ENCODE peak calls at places on chromosomes 1 and 21, in ten cellular contexts. K is uterus, L is NT2/D1, Q is HCT116, O is heart right ventricle, C is mammary epithelial cell, J is neural progenitor cell, X is endodermal cell, P is A673, I is spleen. Y is an unnamed sample. For H3K4me1, the result is how much of the 10 kb centered on the place peaks cover.

GRCh38 chr1:38138498-38139233 is 92.1 kb upstream of the POU3F1 start:
- DNase-seq in X (peak), Q (peak), K (peak), I (no peak), P (peak), O (peak), C (peak), J (peak), L (no peak), Y (no peak)

GRCh38 chr1:2046953-2047748 is 3.1 kb upstream of the PRKCZ start:
- DNase-seq in Q (no peak), C (no peak), X (peak), I (no peak), L (no peak), P (no peak), J (peak), K (no peak), O (no peak), Y (no peak)

GRCh38 chr1:222914861-222915632 is 100.2 kb downstream of the DISP1 start:
- DNase-seq in O (no peak), X (no peak), P (no peak), K (no peak), Q (no peak), L (no peak), C (no peak), I (no peak), J (no peak), Y (no peak)

GRCh38 chr1:172375227-172375631 is 45.3 kb upstream of the C1orf105 start:
- DNase-seq in K (no peak), O (no peak), J (no peak), X (no peak), P (no peak), C (no peak), Q (no peak), L (no peak), I (no peak), Y (no peak)

GRCh38 chr1:81582467-81582986 is 218.2 kb upstream of the ADGRL2 start:
- DNase-seq in K (no peak), C (peak), P (no peak), Q (no peak), I (no peak), X (no peak), L (no peak), J (no peak), O (no peak), Y (no peak)

GRCh38 chr1:209651148-209651547 is 1.1 kb downstream of the LAMB3 start:
- DNase-seq in K (no peak), C (peak), L (peak), X (peak), I (peak), P (no peak), O (peak), J (no peak), Q (peak), Y (no peak)

GRCh38 chr1:185300152-185300551 is 16.9 kb downstream of the IVNS1ABP start:
- DNase-seq in I (no peak), O (no peak), P (no peak), C (no peak), Q (no peak), K (no peak), J (no peak), X (no peak), L (no peak), Y (no peak)

GRCh38 chr21:43307677-43308070 is 119.3 kb downstream of the SIK1 start:
- DNase-seq in Q (no peak), J (no peak), X (no peak), L (no peak), O (no peak), C (no peak), K (no peak), I (no peak), P (no peak), Y (no peak)

GRCh38 chr1:35047188-35047858 is 15.6 kb upstream of the ZMYM6 start:
- DNase-seq in O (no peak), P (peak), C (peak), K (no peak), I (no peak), L (no peak), X (no peak), Q (no peak), J (no peak), Y (no peak)

GRCh38 chr1:38022810-38023209 is 10.3 kb downstream of the UTP11 start:
- DNase-seq in X (no peak), L (no peak), I (no peak), C (no peak), J (no peak), K (no peak), O (no peak), P (no peak), Q (no peak), Y (no peak)

GRCh38 chr21:25878334-25878733 is 143.6 kb downstream of the GABPA start:
- DNase-seq in I (no peak), X (no peak), J (no peak), K (no peak), O (no peak), Q (no peak), L (no peak), P (no peak), C (peak), Y (no peak)

GRCh38 chr1:193519922-193520321 is 333.5 kb upstream of the B3GALT2 start:
- DNase-seq in J (peak), L (no peak), P (no peak), Q (no peak), K (no peak), X (peak), O (no peak), C (no peak), I (no peak), Y (no peak)

GRCh38 chr1:87834941-87835340 is 506.3 kb downstream of the LMO4 start:
- DNase-seq in K (no peak), L (no peak), I (no peak), X (no peak), O (no peak), C (peak), Q (no peak), J (no peak), P (no peak), Y (no peak)

GRCh38 chr1:31666290-31666963 is 21.8 kb upstream of the PEF1 start:
- DNase-seq in X (peak), I (no peak), Q (no peak), C (peak), J (no peak), P (peak), K (no peak), O (peak), L (no peak), Y (no peak)

GRCh38 chr1:31562707-31563360 is 13.5 kb upstream of the TINAGL1 start:
- DNase-seq in Q (peak), L (no peak), I (no peak), O (no peak), C (peak), K (no peak), J (no peak), P (no peak), X (peak), Y (no peak)

GRCh38 chr1:225878282-225878681 is 3.9 kb downstream of the TMEM63A start:
- DNase-seq in I (peak), X (no peak), O (no peak), P (no peak), J (no peak), C (no peak), L (no peak), Q (no peak), K (no peak), Y (no peak)

GRCh38 chr1:89990976-89991831 is 3.7 kb upstream of the ZNF326 start:
- DNase-seq in O (no peak), K (no peak), P (peak), I (no peak), C (peak), Q (no peak), J (no peak), L (no peak), X (no peak), Y (no peak)

GRCh38 chr21:44024895-44025353 is 12.8 kb downstream of the TRAPPC10 start:
- DNase-seq in K (peak), P (no peak), L (no peak), I (no peak), X (peak), C (peak), O (peak), Q (no peak), J (peak), Y (no peak)

GRCh38 chr21:33856893-33857527 is 58.6 kb downstream of the ATP5PO start:
- DNase-seq in O (no peak), L (no peak), X (no peak), J (no peak), C (no peak), Q (no peak), I (no peak), P (no peak), K (no peak), Y (no peak)

GRCh38 chr1:155934933-155935590 is 849 bp upstream of the KHDC4 start:
- DNase-seq in C (no peak), Q (no peak), K (no peak), O (no peak), P (peak), X (peak), L (no peak), J (no peak), I (no peak), Y (no peak)

GRCh38 chr1:183025782-183026774 is 2.9 kb downstream of the LAMC1 start:
- DNase-seq in I (no peak), C (peak), P (peak), Q (no peak), O (no peak), X (no peak), J (no peak), K (no peak), L (no peak), Y (no peak)

GRCh38 chr1:69569983-69570755 is 2.4 kb downstream of the LRRC7 start:
- DNase-seq in Q (no peak), C (no peak), K (no peak), P (no peak), L (no peak), O (no peak), X (peak), I (no peak), J (peak), Y (no peak)

GRCh38 chr1:4594286-4594991 is 60.0 kb upstream of the AJAP1 start:
- DNase-seq in P (no peak), O (no peak), Q (no peak), X (peak), I (no peak), J (no peak), K (no peak), C (no peak), L (no peak), Y (no peak)

GRCh38 chr21:23639726-23640125 is 1967.6 kb downstream of the MRPL39 start:
- DNase-seq in X (no peak), Q (no peak), P (no peak), I (no peak), L (no peak), C (no peak), O (no peak), K (no peak), J (no peak), Y (no peak)

GRCh38 chr1:155932085-155932484 is 2.1 kb downstream of the KHDC4 start:
- DNase-seq in I (no peak), Q (no peak), P (no peak), K (no peak), C (peak), J (no peak), L (no peak), X (no peak), O (no peak), Y (no peak)

GRCh38 chr1:34696230-34696629 is 58.6 kb upstream of the GJB5 start:
- DNase-seq in C (peak), J (no peak), X (no peak), P (no peak), I (no peak), L (no peak), K (no peak), O (no peak), Q (peak), Y (no peak)

GRCh38 chr1:152141971-152142584 is 16.9 kb downstream of the RPTN start:
- DNase-seq in K (no peak), Q (peak), O (peak), X (peak), P (peak), J (peak), L (peak), C (peak), I (no peak), Y (no peak)

GRCh38 chr1:54926955-54927354 is 40.0 kb upstream of the DHCR24 start:
- DNase-seq in Q (no peak), C (no peak), J (no peak), P (no peak), K (no peak), I (no peak), O (no peak), L (no peak), X (no peak), Y (no peak)

GRCh38 chr1:212261361-212261929 is 23.8 kb upstream of the PPP2R5A start:
- DNase-seq in C (no peak), P (no peak), Q (no peak), O (no peak), X (peak), J (no peak), L (peak), K (no peak), I (no peak), Y (no peak)

GRCh38 chr1:91555821-91556531 is 55.3 kb downstream of the CDC7 start:
- DNase-seq in L (no peak), C (peak), J (no peak), Q (no peak), X (no peak), I (no peak), O (no peak), K (no peak), P (no peak), Y (peak)

GRCh38 chr1:226365166-226365565 is 42.7 kb downstream of the PARP1 start:
- DNase-seq in I (no peak), L (no peak), P (no peak), C (no peak), K (no peak), Q (no peak), J (no peak), X (no peak), O (no peak), Y (no peak)

GRCh38 chr21:38349111-38349746 is 92.4 kb downstream of the KCNJ15 start:
- DNase-seq in P (no peak), X (peak), I (no peak), J (no peak), C (no peak), O (no peak), K (no peak), Q (no peak), L (no peak), Y (no peak)

GRCh38 chr1:109354940-109355339 is 42.8 kb downstream of the SORT1 start:
- DNase-seq in Q (no peak), J (no peak), O (no peak), X (no peak), L (no peak), K (no peak), C (no peak), I (no peak), P (no peak), Y (no peak)

GRCh38 chr1:109350650-109351049 is 43.8 kb upstream of the MYBPHL start:
- DNase-seq in J (no peak), O (no peak), I (no peak), X (no peak), C (no peak), K (no peak), L (no peak), Q (no peak), P (no peak), Y (no peak)

GRCh38 chr1:109347511-109347910 is 40.7 kb upstream of the MYBPHL start:
- DNase-seq in L (no peak), O (no peak), Q (no peak), P (no peak), C (no peak), X (no peak), I (no peak), K (no peak), J (no peak), Y (no peak)

GRCh38 chr1:109350182-109350581 is 43.4 kb upstream of the MYBPHL start:
- DNase-seq in L (no peak), X (no peak), K (no peak), Q (no peak), O (no peak), P (no peak), C (no peak), J (peak), I (no peak), Y (no peak)

GRCh38 chr1:109351457-109351856 is 44.6 kb upstream of the MYBPHL start:
- DNase-seq in K (no peak), L (no peak), Q (no peak), X (no peak), P (no peak), C (no peak), I (no peak), J (no peak), O (no peak), Y (no peak)
- H3K4me1 ChIP-seq in K (under half), L (under half), Q (under half), X (under half), P (under half), C (under half), I (under half), J (under half), O (under half), Y (under half)

GRCh38 chr1:119068427-119068826 is 72.0 kb downstream of the WARS2 start:
- DNase-seq in Q (no peak), O (no peak), K (no peak), L (no peak), P (no peak), C (no peak), I (no peak), J (no peak), X (no peak), Y (no peak)
- H3K4me1 ChIP-seq in Q (under half), O (under half), K (under half), L (under half), P (under half), C (under half), I (under half), J (under half), X (under half), Y (under half)

DNA sequence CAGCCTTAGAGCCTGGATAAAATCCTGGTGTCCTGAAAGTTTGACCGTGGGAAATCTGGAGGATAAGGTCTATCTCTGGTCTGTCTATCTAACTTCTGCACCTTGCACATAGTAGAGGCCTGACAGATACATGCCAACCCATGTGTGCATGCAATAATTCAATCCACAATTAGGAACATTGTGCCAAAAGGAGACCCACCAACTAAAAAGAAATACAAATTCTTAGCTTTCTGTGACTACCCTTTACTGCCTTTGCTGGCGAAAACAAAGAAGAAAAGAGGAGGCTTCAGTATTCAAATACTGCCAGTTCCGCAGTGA is 381 bp upstream of the KLHL20 start:
- DNase-seq in O (no peak), P (no peak), Q (no peak), C (no peak), J (no peak), L (no peak), I (no peak), K (no peak), X (no peak), Y (no peak)
- H3K4me1 ChIP-seq in O (under half), P (under half), Q (under half), C (under half), J (under half), L (under half), I (under half), K (under half), X (under half), Y (under half)

DNA sequence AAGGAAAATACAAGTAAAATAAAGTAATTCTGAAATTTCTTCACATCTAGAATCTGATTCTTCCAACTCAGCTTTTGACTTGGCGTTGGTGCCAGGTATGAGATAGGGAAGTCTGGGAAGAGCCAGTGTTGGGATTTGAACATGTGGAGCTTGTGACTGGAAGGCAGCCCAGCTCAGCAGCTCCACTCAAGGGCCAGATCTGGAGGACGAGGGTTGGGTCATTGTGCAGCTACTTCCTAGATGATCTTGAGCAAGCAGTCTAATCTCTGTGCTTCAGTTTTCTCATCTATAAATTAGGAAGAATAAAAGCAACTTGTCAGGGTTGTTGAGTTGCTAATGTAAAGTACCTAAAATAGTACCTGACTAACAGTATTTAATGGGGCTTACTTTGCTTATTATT is 5.0 kb downstream of the ADARB1 start:
- DNase-seq in C (no peak), I (no peak), Q (no peak), P (no peak), O (no peak), J (no peak), L (no peak), K (no peak), X (no peak), Y (no peak)
- H3K4me1 ChIP-seq in C (under half), I (half or more), Q (under half), P (under half), O (under half), J (under half), L (under half), K (under half), X (under half), Y (half or more)

GRCh38 chr1:16143566-16144324 is 12.1 kb downstream of the EPHA2 start:
- DNase-seq in Q (peak), X (peak), I (no peak), P (peak), L (no peak), J (no peak), O (peak), K (no peak), C (peak), Y (no peak)

GRCh38 chr1:16145030-16145987 is 10.6 kb downstream of the EPHA2 start:
- DNase-seq in Q (peak), I (peak), K (peak), C (peak), O (peak), X (peak), L (no peak), J (peak), P (no peak), Y (no peak)

GRCh38 chr1:16143005-16143565 is 12.8 kb downstream of the EPHA2 start:
- DNase-seq in P (no peak), J (no peak), K (peak), Q (no peak), I (no peak), O (no peak), X (no peak), L (no peak), C (no peak), Y (no peak)

GRCh38 chr1:16145988-16146887 is 9.6 kb downstream of the EPHA2 start:
- DNase-seq in O (peak), L (peak), J (peak), Q (no peak), X (peak), I (no peak), C (peak), P (peak), K (peak), Y (peak)

GRCh38 chr1:16144325-16145029 is 11.4 kb downstream of the EPHA2 start:
- DNase-seq in P (peak), O (no peak), C (no peak), Q (no peak), X (no peak), L (no peak), K (peak), I (no peak), J (no peak), Y (no peak)
- H3K4me1 ChIP-seq in P (half or more), O (half or more), C (half or more), Q (half or more), X (half or more), L (under half), K (under half), I (half or more), J (half or more), Y (under half)

GRCh38 chr1:27567931-27568246 is 36.1 kb downstream of the AHDC1 start:
- DNase-seq in P (no peak), I (no peak), X (no peak), J (no peak), C (no peak), L (no peak), O (no peak), K (no peak), Q (no peak), Y (no peak)
- H3K4me1 ChIP-seq in P (under half), I (half or more), X (half or more), J (half or more), C (half or more), L (half or more), O (half or more), K (under half), Q (half or more), Y (under half)

DNA sequence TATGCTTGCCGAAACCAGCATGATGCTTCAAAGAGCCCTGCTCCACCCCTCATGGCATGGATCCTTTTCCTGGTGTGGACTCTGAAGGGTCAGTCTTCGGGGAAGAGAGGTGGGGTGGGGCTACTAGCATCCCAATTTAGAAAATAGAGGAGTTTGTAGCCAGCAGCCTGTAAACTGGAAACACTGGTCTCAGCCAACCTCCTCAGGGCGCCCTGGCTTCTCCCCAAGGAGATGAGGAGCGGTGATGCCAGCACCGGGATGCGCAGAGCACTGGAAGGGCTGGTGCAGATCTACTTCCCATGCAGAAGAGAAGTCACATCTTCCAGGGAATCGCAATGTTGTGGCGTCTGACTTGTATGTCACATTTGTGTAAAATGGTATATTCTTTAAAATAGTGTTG is 6.4 kb upstream of the IKBKE start:
- DNase-seq in J (no peak), C (no peak), I (peak), X (no peak), P (no peak), K (no peak), Q (no peak), O (no peak), L (no peak), Y (no peak)
- H3K4me1 ChIP-seq in J (under half), C (under half), I (under half), X (under half), P (under half), K (under half), Q (under half), O (under half), L (under half), Y (under half)

GRCh38 chr1:99546432-99547416 is 99.2 kb upstream of the PALMD start:
- DNase-seq in C (no peak), L (no peak), X (no peak), K (no peak), Q (no peak), P (no peak), I (no peak), J (no peak), O (no peak), Y (no peak)

GRCh38 chr1:99539131-99539530 is 106.8 kb upstream of the PALMD start:
- DNase-seq in J (no peak), Q (no peak), X (no peak), L (no peak), K (no peak), I (no peak), P (no peak), O (no peak), C (no peak), Y (no peak)

GRCh38 chr1:99548924-99549605 is 96.8 kb upstream of the PALMD start:
- DNase-seq in Q (no peak), I (no peak), C (peak), P (peak), J (no peak), O (peak), L (no peak), X (no peak), K (peak), Y (no peak)

GRCh38 chr1:99538618-99538956 is 107.3 kb upstream of the PALMD start:
- DNase-seq in Q (no peak), C (no peak), K (no peak), P (no peak), O (no peak), I (no peak), X (no peak), L (no peak), J (no peak), Y (no peak)

GRCh38 chr1:99544328-99544727 is 101.6 kb upstream of the PALMD start:
- DNase-seq in K (peak), P (no peak), J (no peak), X (no peak), C (peak), O (no peak), L (no peak), Q (no peak), I (no peak), Y (no peak)
- H3K4me1 ChIP-seq in K (under half), P (under half), J (under half), X (under half), C (under half), O (under half), L (under half), Q (under half), I (under half), Y (under half)